ENCODE peak calls at places on chromosomes 5 and 9, in ten cellular contexts. H is pons; D is activated effector memory CD4-positive, alpha-beta T cell treated with anti-CD3 and anti-CD28 coated beads, Interleukin-2, amount 50 U/mL, for 16 hours; E is GM18507; K is adipocyte; F is iris pigment epithelial cell; P is endothelial cell; W is MV-4-11; Q is tibial nerve; U is HepG2. T is an unnamed sample.

GRCh38 chr5:141192110-141192725 is at the start of gene PCDHB10:
- DNase-seq in Q (no peak), F (peak), P (peak), K (peak), E (no peak), D (peak), W (peak), H (peak), U (peak), T (no peak)

GRCh38 chr5:1497271-1497777 is 26.4 kb downstream of the LPCAT1 start:
- DNase-seq in E (no peak), W (no peak), F (no peak), P (no peak), U (no peak), D (no peak), K (no peak), H (no peak), Q (no peak), T (no peak)

GRCh38 chr5:88761269-88761880 is 121.6 kb downstream of the MEF2C start:
- DNase-seq in U (no peak), E (no peak), Q (no peak), H (no peak), D (no peak), K (peak), F (peak), W (peak), P (no peak), T (no peak)

GRCh38 chr5:149157330-149157729 is 16.0 kb downstream of the ABLIM3 start:
- DNase-seq in F (no peak), W (no peak), E (no peak), P (no peak), D (no peak), Q (no peak), H (no peak), K (no peak), U (no peak), T (no peak)

GRCh38 chr5:112931473-112931872 is 9.4 kb upstream of the REEP5 start:
- DNase-seq in U (no peak), W (peak), Q (no peak), H (no peak), E (no peak), D (no peak), P (no peak), K (no peak), F (no peak), T (no peak)

GRCh38 chr9:123637940-123638634 is 282.1 kb downstream of the CRB2 start:
- DNase-seq in E (no peak), H (no peak), Q (no peak), D (no peak), F (peak), U (no peak), P (no peak), W (peak), K (no peak), T (no peak)

GRCh38 chr9:75588808-75589207 is 301.7 kb upstream of the PCSK5 start:
- DNase-seq in P (no peak), K (no peak), F (peak), U (no peak), E (no peak), H (no peak), Q (no peak), D (no peak), W (no peak), T (no peak)

GRCh38 chr9:113624721-113625120 is 161.2 kb downstream of the RGS3 start:
- DNase-seq in K (peak), W (no peak), F (no peak), D (peak), H (no peak), P (no peak), E (no peak), U (no peak), Q (no peak), T (no peak)

GRCh38 chr5:169545762-169546161 is 37.8 kb upstream of the SPDL1 start:
- DNase-seq in K (no peak), U (no peak), F (peak), D (no peak), H (no peak), Q (no peak), P (no peak), W (no peak), E (no peak), T (no peak)

GRCh38 chr9:83431470-83432060 is 106.6 kb downstream of the FRMD3 start:
- DNase-seq in U (peak), K (peak), H (no peak), F (no peak), W (no peak), E (no peak), D (no peak), Q (peak), P (no peak), T (no peak)

GRCh38 chr5:68049053-68049713 is 166.4 kb upstream of the PIK3R1 start:
- DNase-seq in P (no peak), U (no peak), K (peak), H (no peak), D (no peak), F (no peak), Q (no peak), W (no peak), E (no peak), T (no peak)

GRCh38 chr9:89805726-89806125 is 200.9 kb downstream of the GADD45G start:
- DNase-seq in Q (no peak), P (no peak), F (no peak), D (no peak), E (no peak), W (no peak), U (no peak), H (no peak), K (no peak), T (no peak)

GRCh38 chr9:134381671-134382505 is 55.6 kb downstream of the RXRA start:
- DNase-seq in W (peak), P (peak), D (peak), H (no peak), E (no peak), U (peak), Q (no peak), F (no peak), K (no peak), T (peak)

GRCh38 chr5:1185038-1185651 is 16.2 kb upstream of the SLC6A19 start:
- DNase-seq in F (no peak), H (no peak), Q (no peak), D (no peak), U (no peak), W (no peak), E (no peak), P (no peak), K (no peak), T (no peak)

GRCh38 chr5:174167080-174167910 is 121.8 kb downstream of the NSG2 start:
- DNase-seq in E (no peak), U (no peak), D (no peak), Q (no peak), F (no peak), H (no peak), P (no peak), W (no peak), K (no peak), T (no peak)

GRCh38 chr9:74577956-74578355 is 80.8 kb downstream of the RORB start:
- DNase-seq in D (no peak), K (peak), P (no peak), H (peak), E (no peak), U (peak), Q (no peak), W (peak), F (no peak), T (no peak)

GRCh38 chr5:45800331-45800730 is 104.2 kb upstream of the HCN1 start:
- DNase-seq in P (no peak), E (no peak), Q (no peak), U (no peak), K (no peak), H (no peak), D (no peak), W (no peak), F (no peak), T (no peak)

GRCh38 chr5:9034671-9035070 is 511.2 kb downstream of the SEMA5A start:
- DNase-seq in D (no peak), H (no peak), E (no peak), U (no peak), W (no peak), F (peak), Q (no peak), K (no peak), P (no peak), T (no peak)

GRCh38 chr5:76733049-76733417 is 17.1 kb downstream of the F2R start:
- DNase-seq in Q (no peak), W (peak), U (no peak), P (no peak), D (peak), F (no peak), E (peak), H (no peak), K (no peak), T (peak)

GRCh38 chr9:93091056-93091452 is 5.0 kb upstream of the CARD19 start:
- DNase-seq in F (no peak), K (no peak), E (no peak), D (peak), U (no peak), Q (no peak), H (no peak), W (no peak), P (no peak), T (no peak)

GRCh38 chr5:58855851-58856739 is 273.2 kb downstream of the RAB3C start:
- DNase-seq in F (peak), Q (no peak), U (no peak), K (no peak), P (no peak), D (no peak), H (no peak), E (no peak), W (peak), T (no peak)